ENCODE peak calls at places on chromosomes 4 and X, in four cellular contexts. C, A, L and B are unnamed samples.

GRCh38 chr4:85823295-85823694 is 348.3 kb downstream of the ARHGAP24 start:
- DNase-seq in L (peak), C (no peak), A (no peak), B (no peak)

GRCh38 chrX:31279359-31279758 is 207.5 kb upstream of the FTHL17 start:
- DNase-seq in L (peak), C (no peak), A (no peak), B (no peak)

GRCh38 chr4:101398807-101399206 is 51.5 kb upstream of the PPP3CA start:
- DNase-seq in L (no peak), C (no peak), A (no peak), B (no peak)

GRCh38 chr4:5980436-5981155 is 37.6 kb downstream of the C4orf50 start:
- DNase-seq in A (no peak), L (no peak), C (no peak), B (no peak)

GRCh38 chrX:153649178-153649914 is 2.3 kb downstream of the DUSP9 start:
- DNase-seq in C (no peak), L (peak), A (peak), B (no peak)

GRCh38 chr4:37873383-37873782 is 17.5 kb upstream of the TBC1D1 start:
- DNase-seq in A (no peak), L (no peak), C (no peak), B (no peak)

GRCh38 chr4:123233409-123233808 is 163.2 kb upstream of the SPRY1 start:
- DNase-seq in L (no peak), A (no peak), C (no peak), B (peak)

GRCh38 chrX:110847334-110847733 is 51.7 kb upstream of the CHRDL1 start:
- DNase-seq in L (peak), C (peak), A (no peak), B (peak)

GRCh38 chrX:135112096-135112729 is 8.1 kb downstream of the ETDB start:
- DNase-seq in C (no peak), A (no peak), L (peak), B (no peak)

GRCh38 chr4:151012836-151013235 is 2.2 kb downstream of the LRBA start:
- DNase-seq in A (no peak), C (no peak), L (peak), B (no peak)

GRCh38 chr4:151013491-151013890 is 1.6 kb downstream of the LRBA start:
- DNase-seq in A (no peak), C (no peak), L (peak), B (no peak)

GRCh38 chr4:151015458-151016344 is 617 bp upstream of the LRBA start:
- DNase-seq in A (peak), C (no peak), L (peak), B (peak)

GRCh38 chr4:151013944-151014343 is 1.1 kb downstream of the LRBA start:
- DNase-seq in C (no peak), L (no peak), A (no peak), B (no peak)

GRCh38 chr4:151014521-151015457 is at the start of gene LRBA:
- DNase-seq in L (peak), A (peak), C (peak), B (peak)
- TF ChIP-seq POLR2AphosphoS5 in L (peak), A (no peak), C (no peak), B (no peak)

GRCh38 chrX:147898951-147899350 is 12.8 kb upstream of the FMR1 start:
- DNase-seq in C (no peak), A (no peak), L (no peak), B (no peak)

GRCh38 chrX:147899715-147900114 is 12.0 kb upstream of the FMR1 start:
- DNase-seq in C (no peak), A (no peak), L (no peak), B (no peak)

GRCh38 chrX:147901476-147902126 is 10.1 kb upstream of the FMR1 start:
- DNase-seq in A (no peak), L (no peak), C (no peak), B (no peak)

GRCh38 chrX:147900349-147900748 is 11.4 kb upstream of the FMR1 start:
- DNase-seq in L (no peak), A (no peak), C (no peak), B (no peak)

GRCh38 chrX:147902270-147902669 is 9.4 kb upstream of the FMR1 start:
- DNase-seq in L (no peak), C (no peak), A (no peak), B (no peak)
- TF ChIP-seq SPI1 in L (no peak), C (no peak), A (no peak), B (no peak)

GRCh38 chr4:152585036-152585439 is 49.1 kb upstream of the FBXW7 start:
- DNase-seq in A (no peak), L (no peak), C (peak), B (no peak)
- TF ChIP-seq POLR2AphosphoS5 in A (no peak), L (no peak), C (peak), B (no peak)

DNA sequence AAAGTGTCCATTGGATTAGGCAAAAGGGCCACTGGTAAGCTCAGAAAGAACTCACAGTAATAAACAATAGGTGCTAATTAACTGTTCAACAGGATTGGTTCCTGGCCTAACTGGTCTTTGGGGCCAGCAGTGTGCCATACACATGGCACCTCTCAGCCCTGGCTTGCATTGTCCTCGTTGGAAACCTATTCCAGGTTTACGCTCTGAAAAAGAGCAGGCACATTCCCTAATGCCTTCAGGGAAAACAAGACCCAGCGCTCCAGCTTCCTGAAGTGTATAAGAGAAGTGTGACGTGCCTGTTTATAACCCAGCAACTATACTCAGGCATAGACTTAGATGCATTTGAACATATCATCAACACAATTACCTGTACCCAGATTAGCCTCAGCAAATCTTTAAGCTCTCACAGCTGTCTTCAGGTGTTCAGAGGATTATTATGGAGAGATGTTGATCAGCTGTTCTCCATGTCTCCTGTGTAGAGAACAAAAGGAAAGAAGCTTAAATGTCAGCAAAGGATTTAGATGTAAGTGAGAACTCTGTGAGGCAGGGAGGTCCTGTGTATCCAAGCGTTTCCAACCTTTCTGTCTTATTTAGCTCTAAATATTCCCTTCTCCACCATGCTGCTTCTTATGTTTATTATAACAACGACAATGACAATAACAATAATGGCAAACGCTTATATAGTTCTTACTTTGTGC is 52.1 kb upstream of the RBM47 start:
- DNase-seq in A (no peak), L (no peak), C (no peak), B (no peak)
- TF ChIP-seq SPI1 in A (no peak), L (no peak), C (no peak), B (no peak)

GRCh38 chr4:71456841-71457240 is 118.0 kb downstream of the SLC4A4 start:
- DNase-seq in C (no peak), A (no peak), L (no peak), B (no peak)
- TF ChIP-seq POLR2AphosphoS5 in C (no peak), A (no peak), L (no peak), B (no peak)

DNA sequence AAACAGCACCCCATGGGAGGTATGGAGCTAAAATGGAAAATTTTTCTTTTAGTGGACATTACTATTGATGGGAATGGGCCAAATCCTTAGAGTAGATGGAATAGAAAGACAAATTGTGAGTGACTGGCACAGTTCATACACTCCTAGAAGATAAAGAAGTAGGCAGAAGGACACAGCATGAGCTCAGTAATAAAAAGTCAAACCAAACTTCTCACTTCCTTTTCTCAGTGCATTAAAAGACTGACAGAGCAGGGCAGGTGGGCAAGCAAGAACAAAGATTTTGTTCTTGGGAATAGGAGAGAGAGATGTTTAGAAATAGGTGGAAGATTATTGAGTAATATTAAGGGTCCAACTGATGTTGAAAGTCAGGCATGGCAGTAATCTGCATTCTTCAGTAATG is 132.5 kb downstream of the ATP10D start:
- DNase-seq in L (no peak), C (peak), A (no peak), B (no peak)
- TF ChIP-seq SPI1 in L (no peak), C (peak), A (peak), B (no peak)

GRCh38 chr4:127783026-127783769 is 1.1 kb downstream of the HSPA4L start:
- DNase-seq in C (no peak), L (peak), A (peak), B (peak)
- TF ChIP-seq POLR2AphosphoS5 in C (no peak), L (no peak), A (peak), B (no peak)

GRCh38 chrX:40176256-40176978 is 78.7 kb upstream of the BCOR start:
- DNase-seq in A (no peak), L (peak), C (no peak), B (peak)
- TF ChIP-seq SPI1 in A (peak), L (no peak), C (no peak), B (no peak)

DNA sequence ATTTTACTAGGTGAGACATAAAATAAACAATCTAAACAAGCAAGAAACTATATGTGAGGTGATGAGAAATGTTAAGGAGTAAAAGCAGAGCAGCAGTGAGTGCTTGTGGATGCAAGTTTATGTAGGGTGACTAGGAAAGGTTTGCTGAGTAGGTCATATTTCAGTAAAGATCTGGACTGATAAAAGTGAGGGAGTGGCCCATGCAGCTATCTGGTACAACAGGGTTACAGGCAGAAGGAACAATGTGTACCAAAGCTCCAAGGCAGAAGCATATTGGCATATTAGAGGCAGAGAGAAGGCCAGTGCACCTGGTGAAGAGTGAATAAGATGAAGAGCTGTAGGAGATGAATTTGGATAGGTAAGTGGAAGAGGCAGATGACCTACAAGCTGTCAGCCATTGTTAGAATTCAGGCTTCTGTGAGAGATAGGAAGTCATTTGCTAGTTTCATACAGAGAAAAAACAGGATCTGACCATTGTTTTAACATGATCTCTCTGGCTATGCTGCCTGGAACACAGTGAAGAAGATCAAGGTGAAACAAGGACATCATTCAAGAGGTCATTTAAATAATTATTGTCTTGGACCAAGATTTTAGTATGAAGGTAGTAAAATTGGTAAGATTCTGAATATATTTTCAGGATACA is 274.6 kb downstream of the ANKRD50 start:
- DNase-seq in A (no peak), L (peak), C (no peak), B (no peak)
- TF ChIP-seq POLR2AphosphoS5 in A (no peak), L (no peak), C (no peak), B (no peak)